ENCODE peak calls at places on chromosomes 3 and 15, in seven cellular contexts. J is colonic mucosa, F is mammary epithelial cell, X is gastrocnemius medialis, Z is A549, Y is heart right ventricle, Q is ovary. O is an unnamed sample. For H3K4me1, the result is how much of the 10 kb centered on the place peaks cover.

GRCh38 chr15:76987896-76988860 is 6.7 kb upstream of the PSTPIP1 start:
- DNase-seq in J (peak), F (no peak), X (peak), Z (no peak), Y (peak), Q (no peak), O (peak)

GRCh38 chr3:23590874-23591273 is 214.9 kb upstream of the UBE2E1 start:
- DNase-seq in J (no peak), F (no peak), X (no peak), Z (no peak), Y (no peak), Q (no peak), O (no peak)

GRCh38 chr3:119360736-119361462 is 66.7 kb downstream of the ARHGAP31 start:
- DNase-seq in J (no peak), F (no peak), X (no peak), Z (no peak), Y (no peak), Q (no peak), O (no peak)

GRCh38 chr3:197750863-197751737 is 1.4 kb downstream of the FYTTD1 start:
- DNase-seq in J (peak), F (peak), X (peak), Z (no peak), Y (peak), Q (peak), O (peak)

GRCh38 chr3:53191836-53192480 is 30.9 kb downstream of the PRKCD start:
- DNase-seq in J (no peak), F (no peak), X (no peak), Z (no peak), Y (no peak), Q (no peak), O (no peak)

GRCh38 chr15:88385078-88385700 is 82.0 kb downstream of the MRPL46 start:
- DNase-seq in J (no peak), F (peak), X (no peak), Z (peak), Y (no peak), Q (no peak), O (no peak)

GRCh38 chr15:50778089-50778488 is 12.6 kb upstream of the SPPL2A start:
- DNase-seq in J (no peak), F (no peak), X (no peak), Z (no peak), Y (no peak), Q (no peak), O (peak)

GRCh38 chr3:126137490-126138130 is 42.8 kb downstream of the ALDH1L1 start:
- DNase-seq in J (peak), F (no peak), X (no peak), Z (no peak), Y (peak), Q (no peak), O (peak)

GRCh38 chr15:59543721-59544547 is 67.6 kb upstream of the GCNT3 start:
- DNase-seq in J (peak), F (no peak), X (no peak), Z (no peak), Y (no peak), Q (no peak), O (peak)

GRCh38 chr15:27827336-27827735 is 271.8 kb downstream of the OCA2 start:
- DNase-seq in J (no peak), F (no peak), X (no peak), Z (no peak), Y (no peak), Q (no peak), O (no peak)

GRCh38 chr3:21785765-21786453 is 34.9 kb upstream of the ZNF385D start:
- DNase-seq in J (no peak), F (no peak), X (no peak), Z (no peak), Y (no peak), Q (no peak), O (no peak)

GRCh38 chr3:36480916-36481648 is 100.8 kb downstream of the STAC start:
- DNase-seq in J (no peak), F (no peak), X (no peak), Z (no peak), Y (no peak), Q (no peak), O (no peak)

GRCh38 chr15:58491151-58491473 is 59.3 kb downstream of the LIPC start:
- DNase-seq in J (no peak), F (no peak), X (no peak), Z (no peak), Y (no peak), Q (no peak), O (no peak)

GRCh38 chr3:141876381-141876890 is at the start of gene ATP1B3:
- DNase-seq in J (peak), F (peak), X (peak), Z (peak), Y (peak), Q (peak), O (peak)

GRCh38 chr3:136464502-136464901 is 214.4 kb downstream of the PCCB start:
- DNase-seq in J (no peak), F (peak), X (no peak), Z (no peak), Y (no peak), Q (no peak), O (no peak)

GRCh38 chr15:79970921-79971434 is at the start of gene BCL2A1:
- DNase-seq in J (no peak), F (peak), X (no peak), Z (peak), Y (no peak), Q (no peak), O (no peak)

GRCh38 chr15:59292393-59292792 is 80.3 kb downstream of the MYO1E start:
- DNase-seq in J (no peak), F (peak), X (no peak), Z (no peak), Y (peak), Q (no peak), O (no peak)

GRCh38 chr3:66029443-66029842 is 9.3 kb downstream of the MAGI1 start:
- DNase-seq in J (no peak), F (no peak), X (no peak), Z (no peak), Y (no peak), Q (no peak), O (no peak)

GRCh38 chr15:63890617-63891016 is 56.9 kb upstream of the HERC1 start:
- DNase-seq in J (no peak), F (no peak), X (no peak), Z (no peak), Y (no peak), Q (no peak), O (no peak)

GRCh38 chr3:12186515-12187286 is 28.0 kb upstream of the TIMP4 start:
- DNase-seq in J (no peak), F (no peak), X (no peak), Z (no peak), Y (no peak), Q (no peak), O (no peak)

GRCh38 chr3:138946554-138947302 is at the start of the genes FOXL2 and FOXL2NB:
- DNase-seq in J (no peak), F (peak), X (no peak), Z (peak), Y (no peak), Q (peak), O (no peak)

GRCh38 chr3:114660124-114660523 is 366.3 kb downstream of the TIGIT start:
- DNase-seq in J (peak), F (no peak), X (no peak), Z (no peak), Y (peak), Q (peak), O (no peak)

GRCh38 chr15:66004618-66005262 is 135.4 kb downstream of the RAB11A start:
- DNase-seq in J (no peak), F (peak), X (no peak), Z (peak), Y (peak), Q (peak), O (no peak)

GRCh38 chr15:57528940-57529565 is 62.7 kb upstream of the MYZAP start:
- DNase-seq in J (no peak), F (no peak), X (no peak), Z (no peak), Y (no peak), Q (no peak), O (no peak)

GRCh38 chr3:184448321-184449160 is 68.7 kb downstream of the CHRD start:
- DNase-seq in J (no peak), F (peak), X (no peak), Z (peak), Y (no peak), Q (no peak), O (no peak)

GRCh38 chr15:37536967-37537624 is 397.3 kb upstream of the TMCO5A start:
- DNase-seq in J (no peak), F (no peak), X (no peak), Z (no peak), Y (no peak), Q (no peak), O (no peak)

GRCh38 chr15:71747128-71748083 is 62.9 kb upstream of the NR2E3 start:
- DNase-seq in J (peak), F (peak), X (no peak), Z (peak), Y (no peak), Q (no peak), O (no peak)

GRCh38 chr3:29804044-29804443 is 523.2 kb downstream of the RBMS3 start:
- DNase-seq in J (no peak), F (no peak), X (no peak), Z (no peak), Y (no peak), Q (no peak), O (no peak)

GRCh38 chr3:131728898-131729297 is 226.1 kb upstream of the MRPL3 start:
- DNase-seq in J (no peak), F (peak), X (no peak), Z (no peak), Y (no peak), Q (no peak), O (no peak)

GRCh38 chr15:101425787-101426365 is 63.6 kb downstream of the PCSK6 start:
- DNase-seq in J (no peak), F (no peak), X (no peak), Z (no peak), Y (no peak), Q (no peak), O (no peak)

GRCh38 chr3:77377717-77378116 is 337.8 kb downstream of the ROBO2 start:
- DNase-seq in J (no peak), F (no peak), X (no peak), Z (no peak), Y (no peak), Q (no peak), O (no peak)
- H3K4me3 ChIP-seq in J (no peak), F (no peak), X (no peak), Z (no peak), Y (no peak), Q (no peak), O (no peak)

GRCh38 chr3:186520436-186520835 is 23.7 kb downstream of the CRYGS start:
- DNase-seq in J (no peak), F (no peak), X (no peak), Z (no peak), Y (no peak), Q (no peak), O (no peak)

GRCh38 chr3:186516645-186517044 is 27.5 kb downstream of the CRYGS start:
- DNase-seq in J (no peak), F (no peak), X (no peak), Z (no peak), Y (no peak), Q (no peak), O (no peak)

GRCh38 chr3:186517218-186517617 is 27.0 kb downstream of the CRYGS start:
- DNase-seq in J (no peak), F (no peak), X (no peak), Z (no peak), Y (no peak), Q (no peak), O (no peak)

GRCh38 chr3:186520957-186521842 is 23.0 kb downstream of the CRYGS start:
- DNase-seq in J (no peak), F (no peak), X (no peak), Z (no peak), Y (no peak), Q (no peak), O (no peak)

DNA sequence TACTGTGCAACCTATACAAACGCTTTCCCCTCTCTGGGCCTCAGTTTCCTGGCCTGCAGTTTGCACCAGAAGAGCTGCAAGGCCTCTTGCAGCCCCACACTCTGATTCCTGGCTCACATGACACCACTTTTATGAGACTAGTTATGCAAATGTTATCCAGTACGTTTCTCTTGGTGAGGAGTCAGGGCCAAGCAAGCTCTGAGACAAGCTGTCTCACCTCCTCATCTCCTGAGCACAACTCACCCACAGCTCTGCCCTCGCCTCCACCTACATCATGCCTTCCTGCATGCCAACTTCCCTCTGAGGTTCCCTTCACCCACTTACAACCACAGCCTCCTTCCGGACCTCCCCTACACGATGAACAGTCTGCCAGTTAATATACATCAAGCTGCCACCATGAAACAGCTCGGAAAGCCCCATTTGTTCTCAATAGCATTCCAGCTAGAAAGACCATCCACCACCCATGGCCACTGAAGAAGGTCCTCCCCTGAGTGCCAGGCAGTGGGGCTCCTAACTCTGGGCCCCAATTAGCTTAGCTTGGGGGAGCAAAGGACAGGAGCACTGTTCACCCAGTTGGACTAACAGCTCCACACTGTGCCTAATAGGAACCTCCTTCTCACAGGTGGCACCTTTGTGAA is 25.0 kb downstream of the CRYGS start:
- DNase-seq in J (no peak), F (no peak), X (no peak), Z (no peak), Y (no peak), Q (no peak), O (no peak)
- H3K4me1 ChIP-seq in J (under half), F (under half), X (under half), Z (under half), Y (under half), Q (under half), O (under half)

DNA sequence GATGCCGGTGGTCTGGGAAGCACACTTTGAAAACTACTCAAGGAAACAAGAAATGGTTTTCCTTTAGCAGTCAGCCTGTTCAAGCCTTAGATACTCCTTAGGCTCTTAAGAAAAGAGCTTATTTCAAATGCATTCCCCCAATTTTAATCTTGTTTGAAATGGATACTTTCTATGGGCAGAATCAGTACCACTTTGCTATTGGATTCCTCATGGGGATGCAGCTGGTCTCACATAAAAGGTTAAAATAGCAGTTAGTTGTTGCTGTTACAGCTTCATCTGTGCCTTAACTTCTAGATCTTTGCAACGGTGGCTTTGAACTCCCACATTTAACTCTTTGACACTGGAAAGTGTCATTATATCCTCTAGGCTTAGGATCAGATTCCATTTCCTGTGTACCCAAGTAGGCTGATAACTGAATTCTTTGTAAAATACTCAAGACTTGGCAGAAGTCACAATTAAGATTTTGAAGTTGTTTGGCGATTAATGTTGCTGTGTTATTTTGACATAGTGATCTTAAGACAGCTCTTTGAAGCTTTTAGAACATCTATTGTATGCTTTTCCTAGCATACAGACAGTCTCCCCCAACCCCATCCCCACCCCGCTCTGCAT is 2.2 kb downstream of the THBS1 start:
- DNase-seq in J (no peak), F (peak), X (no peak), Z (no peak), Y (no peak), Q (no peak), O (no peak)
- H3K4me3 ChIP-seq in J (peak), F (peak), X (peak), Z (peak), Y (peak), Q (peak), O (peak)

GRCh38 chr15:90203922-90204321 is 2.8 kb downstream of the SEMA4B start:
- DNase-seq in J (no peak), F (no peak), X (no peak), Z (no peak), Y (no peak), Q (no peak), O (peak)

GRCh38 chr15:90207252-90207651 is 6.1 kb downstream of the SEMA4B start:
- DNase-seq in J (no peak), F (no peak), X (no peak), Z (no peak), Y (no peak), Q (no peak), O (no peak)

GRCh38 chr15:90205886-90206285 is 4.8 kb downstream of the SEMA4B start:
- DNase-seq in J (no peak), F (no peak), X (no peak), Z (no peak), Y (no peak), Q (no peak), O (no peak)

GRCh38 chr15:90203473-90203872 is 2.3 kb downstream of the SEMA4B start:
- DNase-seq in J (no peak), F (no peak), X (no peak), Z (no peak), Y (no peak), Q (no peak), O (no peak)

DNA sequence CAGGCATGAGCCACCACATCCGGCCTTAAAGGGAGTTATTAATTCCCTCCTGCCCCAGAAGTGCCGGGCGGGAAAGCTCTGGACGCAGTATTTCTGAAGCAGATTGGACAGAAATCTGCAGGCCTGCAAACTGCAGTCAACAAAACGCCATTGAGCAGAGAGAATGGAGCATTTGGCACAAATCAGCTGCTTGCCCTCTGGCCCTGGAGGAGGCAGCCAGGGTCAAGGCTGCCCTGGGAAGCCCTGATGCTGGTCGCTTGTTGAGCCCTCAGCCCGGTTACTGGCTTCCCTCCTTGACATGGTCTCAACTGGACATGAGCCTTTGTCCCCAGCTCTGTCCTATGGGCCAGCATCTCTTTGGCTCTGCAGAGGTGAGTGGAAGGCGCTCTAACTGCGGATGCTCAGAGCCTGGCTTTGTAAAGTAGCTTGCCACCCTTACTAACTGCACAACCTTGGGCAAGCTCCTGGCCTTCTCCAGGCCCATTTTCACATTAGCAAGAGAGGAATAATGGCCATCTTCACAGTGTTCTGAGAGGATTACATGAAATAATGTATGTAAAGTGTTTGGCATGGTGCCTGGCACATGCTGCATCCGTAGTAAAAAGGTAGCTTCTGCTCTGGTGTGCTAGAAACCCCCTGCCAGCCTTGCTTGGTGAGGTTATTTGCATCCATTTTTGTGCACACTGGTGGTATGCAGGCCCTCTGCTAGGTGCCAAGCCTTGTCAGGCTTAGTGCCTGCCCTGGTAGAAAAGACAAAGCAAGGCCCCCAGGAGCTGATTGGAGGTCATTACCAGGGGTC is 4.1 kb downstream of the SEMA4B start:
- DNase-seq in J (no peak), F (no peak), X (no peak), Z (no peak), Y (no peak), Q (no peak), O (no peak)
- H3K4me1 ChIP-seq in J (under half), F (under half), X (under half), Z (under half), Y (under half), Q (under half), O (under half)

GRCh38 chr15:54619180-54619579 is 577.6 kb downstream of the RSL24D1 start:
- DNase-seq in J (no peak), F (no peak), X (no peak), Z (no peak), Y (no peak), Q (no peak), O (no peak)
- H3K4me3 ChIP-seq in J (no peak), F (no peak), X (no peak), Z (no peak), Y (no peak), Q (no peak), O (no peak)

GRCh38 chr3:160403028-160403545 is 3.6 kb downstream of the SMC4 start:
- DNase-seq in J (no peak), F (peak), X (no peak), Z (no peak), Y (no peak), Q (no peak), O (no peak)
- H3K4me1 ChIP-seq in J (under half), F (under half), X (under half), Z (under half), Y (under half), Q (under half), O (under half)